ENCODE peak calls at places on chromosome 3, in eight cellular contexts. One of them, this sample, is unnamed.

GRCh38 chr3:67083277-67083676 is 85.2 kb downstream of the KBTBD8 start:
- DNase-seq in right cardiac atrium: no peak
- DNase-seq in left ventricle myocardium inferior: no peak
- DNase-seq in ascending aorta: no peak
- DNase-seq in fibroblast of villous mesenchyme: no peak
- DNase-seq in AG10803: no peak
- DNase-seq in heart left ventricle: no peak
- DNase-seq in psoas muscle: no peak
- DNase-seq in this sample: no peak

GRCh38 chr3:197445886-197446631 is 109.7 kb downstream of the BDH1 start:
- DNase-seq in right cardiac atrium: no peak
- DNase-seq in left ventricle myocardium inferior: no peak
- DNase-seq in ascending aorta: no peak
- DNase-seq in fibroblast of villous mesenchyme: no peak
- DNase-seq in AG10803: no peak
- DNase-seq in heart left ventricle: no peak
- DNase-seq in psoas muscle: no peak
- DNase-seq in this sample: no peak

GRCh38 chr3:21484323-21485154 is 266.5 kb downstream of the ZNF385D start:
- DNase-seq in right cardiac atrium: peak; percentile 29
- DNase-seq in left ventricle myocardium inferior: peak; percentile 18
- DNase-seq in ascending aorta: peak; percentile 64
- DNase-seq in fibroblast of villous mesenchyme: peak; percentile 65
- DNase-seq in AG10803: peak; percentile 80
- DNase-seq in heart left ventricle: peak; percentile 39
- DNase-seq in psoas muscle: peak; percentile 13
- DNase-seq in this sample: peak; percentile 88

GRCh38 chr3:113034011-113034410 is 43.2 kb downstream of the GTPBP8 start:
- DNase-seq in right cardiac atrium: no peak
- DNase-seq in left ventricle myocardium inferior: no peak
- DNase-seq in ascending aorta: no peak
- DNase-seq in fibroblast of villous mesenchyme: no peak
- DNase-seq in AG10803: no peak
- DNase-seq in heart left ventricle: no peak
- DNase-seq in psoas muscle: no peak
- DNase-seq in this sample: peak; percentile 19

GRCh38 chr3:134625885-134626741 is 24.7 kb downstream of the KY start:
- DNase-seq in right cardiac atrium: no peak
- DNase-seq in left ventricle myocardium inferior: no peak
- DNase-seq in ascending aorta: no peak
- DNase-seq in fibroblast of villous mesenchyme: no peak
- DNase-seq in AG10803: no peak
- DNase-seq in heart left ventricle: no peak
- DNase-seq in psoas muscle: no peak
- DNase-seq in this sample: no peak

GRCh38 chr3:128011140-128011539 is 41.1 kb upstream of the SEC61A1 start:
- DNase-seq in right cardiac atrium: no peak
- DNase-seq in left ventricle myocardium inferior: no peak
- DNase-seq in ascending aorta: no peak
- DNase-seq in fibroblast of villous mesenchyme: peak; percentile 53
- DNase-seq in AG10803: peak; percentile 21
- DNase-seq in heart left ventricle: no peak
- DNase-seq in psoas muscle: no peak
- DNase-seq in this sample: peak; percentile 10

GRCh38 chr3:141646760-141647561 is 91.1 kb upstream of the RNF7 start:
- DNase-seq in right cardiac atrium: peak; percentile 32
- DNase-seq in left ventricle myocardium inferior: no peak
- DNase-seq in ascending aorta: no peak
- DNase-seq in fibroblast of villous mesenchyme: peak; percentile 65
- DNase-seq in AG10803: peak; percentile 62
- DNase-seq in heart left ventricle: peak; percentile 48
- DNase-seq in psoas muscle: no peak
- DNase-seq in this sample: no peak

GRCh38 chr3:105745046-105745445 is 123.8 kb downstream of the CBLB start:
- DNase-seq in right cardiac atrium: no peak
- DNase-seq in left ventricle myocardium inferior: no peak
- DNase-seq in ascending aorta: no peak
- DNase-seq in fibroblast of villous mesenchyme: no peak
- DNase-seq in AG10803: no peak
- DNase-seq in heart left ventricle: no peak
- DNase-seq in psoas muscle: no peak
- DNase-seq in this sample: no peak

GRCh38 chr3:184110316-184110725 is 13.5 kb downstream of the HTR3E start:
- DNase-seq in right cardiac atrium: no peak
- DNase-seq in left ventricle myocardium inferior: no peak
- DNase-seq in ascending aorta: no peak
- DNase-seq in fibroblast of villous mesenchyme: peak; percentile 19
- DNase-seq in AG10803: peak; percentile 11
- DNase-seq in heart left ventricle: no peak
- DNase-seq in psoas muscle: no peak
- DNase-seq in this sample: peak; percentile 7

GRCh38 chr3:116809218-116809617 is 99.6 kb downstream of the TUSC7 start:
- DNase-seq in right cardiac atrium: no peak
- DNase-seq in left ventricle myocardium inferior: no peak
- DNase-seq in ascending aorta: no peak
- DNase-seq in fibroblast of villous mesenchyme: no peak
- DNase-seq in AG10803: no peak
- DNase-seq in heart left ventricle: no peak
- DNase-seq in psoas muscle: no peak
- DNase-seq in this sample: no peak

GRCh38 chr3:71172951-71173350 is 410.6 kb downstream of the FOXP1 start:
- DNase-seq in right cardiac atrium: no peak
- DNase-seq in left ventricle myocardium inferior: no peak
- DNase-seq in ascending aorta: no peak
- DNase-seq in fibroblast of villous mesenchyme: peak; percentile 80
- DNase-seq in AG10803: peak; percentile 87
- DNase-seq in heart left ventricle: no peak
- DNase-seq in psoas muscle: no peak
- DNase-seq in this sample: peak; percentile 83

GRCh38 chr3:180161770-180162169 is 125.0 kb upstream of the PEX5L start:
- DNase-seq in right cardiac atrium: no peak
- DNase-seq in left ventricle myocardium inferior: no peak
- DNase-seq in ascending aorta: no peak
- DNase-seq in fibroblast of villous mesenchyme: no peak
- DNase-seq in AG10803: no peak
- DNase-seq in heart left ventricle: no peak
- DNase-seq in psoas muscle: no peak
- DNase-seq in this sample: no peak

GRCh38 chr3:8658326-8659212 is 14.0 kb upstream of the SSUH2 start:
- DNase-seq in right cardiac atrium: peak; percentile 84
- DNase-seq in left ventricle myocardium inferior: peak; percentile 85
- DNase-seq in ascending aorta: peak; percentile 96
- DNase-seq in fibroblast of villous mesenchyme: no peak
- DNase-seq in AG10803: no peak
- DNase-seq in heart left ventricle: peak; percentile 95
- DNase-seq in psoas muscle: peak; percentile 51
- DNase-seq in this sample: no peak

GRCh38 chr3:177615015-177615414 is 417.7 kb upstream of the TBL1XR1 start:
- DNase-seq in right cardiac atrium: peak; percentile 80
- DNase-seq in left ventricle myocardium inferior: peak; percentile 81
- DNase-seq in ascending aorta: peak; percentile 79
- DNase-seq in fibroblast of villous mesenchyme: peak; percentile 98
- DNase-seq in AG10803: peak; percentile 89
- DNase-seq in heart left ventricle: peak; percentile 82
- DNase-seq in psoas muscle: peak; percentile 72
- DNase-seq in this sample: peak; percentile 94

GRCh38 chr3:72339750-72340025 is 508.6 kb downstream of the SHQ1 start:
- DNase-seq in right cardiac atrium: no peak
- DNase-seq in left ventricle myocardium inferior: no peak
- DNase-seq in ascending aorta: no peak
- DNase-seq in fibroblast of villous mesenchyme: no peak
- DNase-seq in AG10803: no peak
- DNase-seq in heart left ventricle: no peak
- DNase-seq in psoas muscle: no peak
- DNase-seq in this sample: no peak

GRCh38 chr3:196868297-196868661 is 559 bp downstream of the SENP5 start:
- DNase-seq in right cardiac atrium: no peak
- DNase-seq in left ventricle myocardium inferior: peak; percentile 17
- DNase-seq in ascending aorta: peak; percentile 62
- DNase-seq in fibroblast of villous mesenchyme: peak; percentile 36
- DNase-seq in AG10803: peak; percentile 9
- DNase-seq in heart left ventricle: peak; percentile 30
- DNase-seq in psoas muscle: peak; percentile 16
- DNase-seq in this sample: peak; percentile 65

GRCh38 chr3:177594096-177594495 is 396.8 kb upstream of the TBL1XR1 start:
- DNase-seq in right cardiac atrium: no peak
- DNase-seq in left ventricle myocardium inferior: no peak
- DNase-seq in ascending aorta: no peak
- DNase-seq in fibroblast of villous mesenchyme: peak; percentile 51
- DNase-seq in AG10803: no peak
- DNase-seq in heart left ventricle: no peak
- DNase-seq in psoas muscle: no peak
- DNase-seq in this sample: no peak

GRCh38 chr3:176964656-176965055 is 232.6 kb downstream of the TBL1XR1 start:
- DNase-seq in right cardiac atrium: no peak
- DNase-seq in left ventricle myocardium inferior: no peak
- DNase-seq in ascending aorta: no peak
- DNase-seq in fibroblast of villous mesenchyme: no peak
- DNase-seq in AG10803: no peak
- DNase-seq in heart left ventricle: no peak
- DNase-seq in psoas muscle: no peak
- DNase-seq in this sample: no peak

GRCh38 chr3:118882353-118882947 is 152.2 kb downstream of the IGSF11 start:
- DNase-seq in right cardiac atrium: peak; percentile 53
- DNase-seq in left ventricle myocardium inferior: peak; percentile 25
- DNase-seq in ascending aorta: peak; percentile 75
- DNase-seq in fibroblast of villous mesenchyme: peak; percentile 58
- DNase-seq in AG10803: peak; percentile 58
- DNase-seq in heart left ventricle: peak; percentile 56
- DNase-seq in psoas muscle: peak; percentile 23
- DNase-seq in this sample: peak; percentile 81

GRCh38 chr3:83226751-83227150 is 1465.3 kb upstream of the GBE1 start:
- DNase-seq in right cardiac atrium: no peak
- DNase-seq in left ventricle myocardium inferior: no peak
- DNase-seq in ascending aorta: no peak
- DNase-seq in fibroblast of villous mesenchyme: no peak
- DNase-seq in AG10803: no peak
- DNase-seq in heart left ventricle: no peak
- DNase-seq in psoas muscle: no peak
- DNase-seq in this sample: no peak

GRCh38 chr3:55654123-55654787 is 167.1 kb upstream of the WNT5A start:
- DNase-seq in right cardiac atrium: no peak
- DNase-seq in left ventricle myocardium inferior: no peak
- DNase-seq in ascending aorta: no peak
- DNase-seq in fibroblast of villous mesenchyme: no peak
- DNase-seq in AG10803: peak; percentile 68
- DNase-seq in heart left ventricle: no peak
- DNase-seq in psoas muscle: no peak
- DNase-seq in this sample: peak; percentile 16

GRCh38 chr3:102348904-102349303 is 85.9 kb upstream of the ZPLD1 start:
- DNase-seq in right cardiac atrium: no peak
- DNase-seq in left ventricle myocardium inferior: no peak
- DNase-seq in ascending aorta: no peak
- DNase-seq in fibroblast of villous mesenchyme: no peak
- DNase-seq in AG10803: no peak
- DNase-seq in heart left ventricle: no peak
- DNase-seq in psoas muscle: no peak
- DNase-seq in this sample: no peak

GRCh38 chr3:66397745-66398144 is 103.1 kb downstream of the LRIG1 start:
- DNase-seq in right cardiac atrium: no peak
- DNase-seq in left ventricle myocardium inferior: no peak
- DNase-seq in ascending aorta: peak; percentile 62
- DNase-seq in fibroblast of villous mesenchyme: peak; percentile 92
- DNase-seq in AG10803: peak; percentile 80
- DNase-seq in heart left ventricle: no peak
- DNase-seq in psoas muscle: peak; percentile 39
- DNase-seq in this sample: peak; percentile 35

GRCh38 chr3:171383206-171384018 is 76.8 kb downstream of the TNIK start:
- DNase-seq in right cardiac atrium: no peak
- DNase-seq in left ventricle myocardium inferior: no peak
- DNase-seq in ascending aorta: no peak
- DNase-seq in fibroblast of villous mesenchyme: peak; percentile 77
- DNase-seq in AG10803: peak; percentile 81
- DNase-seq in heart left ventricle: no peak
- DNase-seq in psoas muscle: no peak
- DNase-seq in this sample: peak; percentile 66
- H3K4me3 ChIP-seq in right cardiac atrium: no peak overlapping the region
- H3K4me3 ChIP-seq in left ventricle myocardium inferior: no peak overlapping the region
- H3K4me3 ChIP-seq in ascending aorta: no peak overlapping the region
- H3K4me3 ChIP-seq in fibroblast of villous mesenchyme: no peak overlapping the region
- H3K4me3 ChIP-seq in AG10803: no peak overlapping the region
- H3K4me3 ChIP-seq in heart left ventricle: no peak overlapping the region
- H3K4me3 ChIP-seq in psoas muscle: no peak overlapping the region
- H3K4me3 ChIP-seq in this sample: no peak overlapping the region

DNA sequence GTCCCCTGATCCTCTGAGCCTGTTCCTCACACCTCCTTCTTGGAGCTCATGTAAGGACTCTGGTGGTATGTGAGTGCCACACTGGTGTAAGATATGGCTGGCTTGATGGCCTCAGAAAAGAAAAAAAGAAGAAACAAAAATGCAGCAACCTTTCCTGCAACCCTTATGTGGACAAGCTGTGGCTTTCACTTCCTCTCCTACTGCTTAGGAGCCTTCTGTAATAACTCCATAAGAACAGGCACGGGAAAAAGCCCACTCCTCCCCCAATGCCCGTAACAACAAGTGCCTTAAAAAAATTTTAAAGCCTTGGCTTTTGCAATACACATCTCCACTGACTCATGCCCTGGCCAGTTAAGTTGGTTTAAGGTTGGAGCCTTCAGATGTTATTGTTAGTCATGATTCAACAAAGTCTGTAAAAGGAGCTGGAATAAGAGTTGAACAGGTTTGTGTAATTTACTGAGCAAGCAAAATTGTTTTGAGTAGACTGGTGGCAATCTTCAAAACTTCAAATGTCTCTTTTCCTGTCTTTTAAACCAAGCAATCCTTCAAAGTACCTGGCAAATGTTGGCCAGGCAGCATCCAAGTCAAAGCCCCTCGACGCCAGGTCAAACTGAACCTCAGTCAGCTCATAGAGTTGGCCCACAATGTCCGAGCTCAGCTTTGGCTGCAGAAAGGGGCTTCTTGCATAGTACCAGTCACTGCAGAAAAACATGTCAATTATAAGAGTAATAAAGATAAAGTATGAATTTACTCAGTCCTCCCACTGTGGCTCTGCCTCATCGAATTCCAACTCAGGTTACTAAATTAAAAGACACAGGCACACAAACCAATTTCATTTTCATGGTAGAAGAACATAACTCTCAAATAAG is 22.9 kb downstream of the FYCO1 start:
- DNase-seq in right cardiac atrium: no peak
- DNase-seq in left ventricle myocardium inferior: no peak
- DNase-seq in ascending aorta: peak; percentile 89
- DNase-seq in fibroblast of villous mesenchyme: peak; percentile 98
- DNase-seq in AG10803: peak; percentile 86
- DNase-seq in heart left ventricle: no peak
- DNase-seq in psoas muscle: no peak
- DNase-seq in this sample: peak; percentile 92
- H3K4me3 ChIP-seq in right cardiac atrium: no peak overlapping the region
- H3K4me3 ChIP-seq in left ventricle myocardium inferior: no peak overlapping the region
- H3K4me3 ChIP-seq in ascending aorta: no peak overlapping the region
- H3K4me3 ChIP-seq in fibroblast of villous mesenchyme: no peak overlapping the region
- H3K4me3 ChIP-seq in AG10803: no peak overlapping the region
- H3K4me3 ChIP-seq in heart left ventricle: no peak overlapping the region
- H3K4me3 ChIP-seq in psoas muscle: no peak overlapping the region
- H3K4me3 ChIP-seq in this sample: no peak overlapping the region

GRCh38 chr3:151306168-151306810 is 10.3 kb downstream of the GPR87 start:
- DNase-seq in right cardiac atrium: no peak
- DNase-seq in left ventricle myocardium inferior: no peak
- DNase-seq in ascending aorta: no peak
- DNase-seq in fibroblast of villous mesenchyme: no peak
- DNase-seq in AG10803: no peak
- DNase-seq in heart left ventricle: no peak
- DNase-seq in psoas muscle: no peak
- DNase-seq in this sample: no peak
- H3K4me3 ChIP-seq in right cardiac atrium: no peak overlapping the region
- H3K4me3 ChIP-seq in left ventricle myocardium inferior: no peak overlapping the region
- H3K4me3 ChIP-seq in ascending aorta: no peak overlapping the region
- H3K4me3 ChIP-seq in fibroblast of villous mesenchyme: no peak overlapping the region
- H3K4me3 ChIP-seq in AG10803: no peak overlapping the region
- H3K4me3 ChIP-seq in heart left ventricle: no peak overlapping the region
- H3K4me3 ChIP-seq in psoas muscle: no peak overlapping the region
- H3K4me3 ChIP-seq in this sample: no peak overlapping the region

GRCh38 chr3:186825294-186825821 is 17.2 kb upstream of the ADIPOQ start:
- DNase-seq in right cardiac atrium: peak; percentile 48
- DNase-seq in left ventricle myocardium inferior: no peak
- DNase-seq in ascending aorta: peak; percentile 73
- DNase-seq in fibroblast of villous mesenchyme: peak; percentile 38
- DNase-seq in AG10803: peak; percentile 57
- DNase-seq in heart left ventricle: peak; percentile 44
- DNase-seq in psoas muscle: peak; percentile 21
- DNase-seq in this sample: peak; percentile 31
- H3K4me3 ChIP-seq in right cardiac atrium: no peak overlapping the region
- H3K4me3 ChIP-seq in left ventricle myocardium inferior: no peak overlapping the region
- H3K4me3 ChIP-seq in ascending aorta: peak overlapping the region; percentile 17
- H3K4me3 ChIP-seq in fibroblast of villous mesenchyme: no peak overlapping the region
- H3K4me3 ChIP-seq in AG10803: no peak overlapping the region
- H3K4me3 ChIP-seq in heart left ventricle: no peak overlapping the region
- H3K4me3 ChIP-seq in psoas muscle: no peak overlapping the region
- H3K4me3 ChIP-seq in this sample: peak overlapping the region; percentile 85

This sample was measured in adipocyte.